ENCODE peak calls at places on chromosomes 5 and 9, in nine cellular contexts. P is small intestine, U is body of pancreas, I is uterus, T is adipocyte, E is GM12878, Y is SK-N-SH, Z is Peyer's patch, G is pancreas. C is an unnamed sample. For H3K36me3, H3K4me1 and H3K9me3, the result is how much of the 10 kb centered on the place peaks cover.

GRCh38 chr5:87116821-87117512 is 150.7 kb upstream of the RASA1 start:
- DNase-seq in P (no peak), U (no peak), I (no peak), T (no peak), E (peak), Y (no peak), Z (no peak), G (no peak), C (no peak)

GRCh38 chr5:9042241-9042640 is 503.6 kb downstream of the SEMA5A start:
- DNase-seq in P (no peak), U (no peak), I (no peak), T (no peak), E (no peak), Y (no peak), Z (no peak), G (no peak), C (no peak)

GRCh38 chr9:129336601-129337286 is 158.7 kb upstream of the IER5L start:
- DNase-seq in P (peak), U (peak), I (no peak), T (peak), E (no peak), Y (no peak), Z (peak), G (no peak), C (no peak)

GRCh38 chr9:109912726-109913460 is 132.9 kb downstream of the PALM2AKAP2 start:
- DNase-seq in P (no peak), U (no peak), I (no peak), T (no peak), E (no peak), Y (no peak), Z (no peak), G (no peak), C (no peak)

GRCh38 chr9:88344013-88344412 is 44.2 kb upstream of the SPIN1 start:
- DNase-seq in P (no peak), U (no peak), I (no peak), T (no peak), E (no peak), Y (no peak), Z (no peak), G (no peak), C (no peak)

GRCh38 chr9:38263534-38263933 is 129.0 kb upstream of the ALDH1B1 start:
- DNase-seq in P (no peak), U (no peak), I (no peak), T (peak), E (no peak), Y (no peak), Z (no peak), G (no peak), C (no peak)

GRCh38 chr9:112031400-112031799 is 134.8 kb downstream of the UGCG start:
- DNase-seq in P (no peak), U (no peak), I (no peak), T (no peak), E (no peak), Y (no peak), Z (no peak), G (no peak), C (no peak)

GRCh38 chr5:4647056-4647455 is 493.1 kb upstream of the ADAMTS16 start:
- DNase-seq in P (no peak), U (no peak), I (no peak), T (no peak), E (no peak), Y (no peak), Z (no peak), G (no peak), C (no peak)

DNA sequence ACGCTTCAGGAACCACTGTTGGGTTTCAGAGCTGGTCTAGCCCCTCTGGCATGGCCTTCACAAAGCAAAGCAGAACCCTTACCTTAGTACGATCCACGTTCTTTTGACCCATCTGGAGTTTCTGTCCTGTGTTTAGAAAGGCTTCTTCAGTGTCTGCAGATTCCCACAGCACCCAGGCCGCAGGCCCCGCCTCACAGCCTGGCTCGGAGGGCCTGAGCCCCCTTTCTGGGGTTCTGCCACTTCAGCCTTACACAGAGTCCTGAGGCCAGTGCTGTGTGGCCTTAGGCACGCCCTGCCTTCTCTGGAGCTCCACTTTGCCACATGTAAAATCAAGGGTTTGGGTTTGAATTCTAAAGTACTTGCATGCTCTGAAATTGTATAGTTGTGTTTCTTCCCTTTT is 31.6 kb upstream of the PRDM12 start:
- DNase-seq in P (no peak), U (no peak), I (no peak), T (no peak), E (no peak), Y (no peak), Z (no peak), G (peak), C (no peak)
- H3K36me3 ChIP-seq in P (under half), U (under half), I (under half), T (half or more), E (under half), Y (half or more), Z (under half), G (under half), C (half or more)

GRCh38 chr5:141476132-141476909 is 555 bp downstream of the PCDHGC3 start:
- DNase-seq in P (peak), U (peak), I (peak), T (peak), E (no peak), Y (peak), Z (peak), G (peak), C (no peak)
- H3K4me1 ChIP-seq in P (under half), U (under half), I (under half), T (under half), E (under half), Y (under half), Z (under half), G (under half), C (under half)

DNA sequence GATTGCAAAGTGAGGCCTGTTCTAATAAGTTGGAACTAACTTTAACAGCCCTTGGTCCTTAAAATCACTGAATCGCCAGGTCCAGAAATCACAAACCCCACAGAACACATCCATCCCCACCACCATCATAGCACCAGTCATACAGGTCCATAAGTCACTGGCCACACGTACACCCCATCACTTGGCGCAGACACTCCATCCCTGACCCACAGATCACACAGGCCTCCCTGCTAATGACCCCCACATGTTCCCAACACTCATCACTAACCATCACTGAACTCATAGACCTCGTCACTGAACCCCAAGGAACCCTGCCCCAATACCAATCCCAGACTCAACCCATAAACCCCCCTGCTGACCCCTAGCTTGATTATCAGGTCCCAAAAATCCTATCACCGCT is 41.2 kb upstream of the ZNF300 start:
- DNase-seq in P (no peak), U (no peak), I (no peak), T (no peak), E (no peak), Y (peak), Z (no peak), G (no peak), C (no peak)
- H3K9me3 ChIP-seq in P (under half), U (under half), I (under half), T (half or more), E (under half), Y (under half), Z (under half), G (under half), C (under half)

DNA sequence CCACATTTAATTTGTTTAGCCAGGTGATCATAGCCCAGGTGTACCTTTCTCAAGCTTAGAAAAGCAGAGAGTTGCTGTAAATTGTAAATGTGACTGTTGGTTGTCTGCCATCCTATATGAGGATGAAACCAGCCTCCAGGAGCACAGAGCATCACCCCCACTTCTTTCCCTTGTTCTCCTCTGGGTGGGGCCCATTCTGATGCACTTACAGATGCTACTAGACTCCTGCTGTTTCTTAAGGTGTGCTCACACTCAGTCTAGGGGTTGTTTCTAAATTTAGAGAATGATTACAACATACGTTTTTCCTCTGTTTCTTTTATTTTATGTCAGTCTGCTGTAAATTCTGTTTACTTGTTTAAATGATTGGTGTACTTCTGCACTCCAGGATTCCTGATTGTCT is 10.5 kb downstream of the PTCD2 start:
- DNase-seq in P (no peak), U (no peak), I (no peak), T (no peak), E (no peak), Y (no peak), Z (no peak), G (no peak), C (no peak)
- H3K36me3 ChIP-seq in P (under half), U (under half), I (under half), T (half or more), E (under half), Y (half or more), Z (under half), G (under half), C (half or more)